ENCODE peak calls at places on chromosome 21, in five cellular contexts. One of them, this sample, is unnamed. For H3K4me1, the result is how much of the 10 kb centered on the place peaks cover.

GRCh38 chr21:40924641-40925040 is 77.7 kb upstream of the DSCAM start:
- DNase-seq in neuronal stem cell: no peak
- DNase-seq in colonic mucosa: no peak
- DNase-seq in aorta: no peak
- DNase-seq in neural progenitor cell: no peak
- DNase-seq in this sample: no peak

GRCh38 chr21:27480841-27481261 is 514.0 kb upstream of the ADAMTS5 start:
- DNase-seq in colonic mucosa: no peak
- DNase-seq in neural progenitor cell: no peak
- DNase-seq in neuronal stem cell: no peak
- DNase-seq in aorta: no peak
- DNase-seq in this sample: no peak

GRCh38 chr21:43352568-43353281 is 74.2 kb downstream of the SIK1 start:
- DNase-seq in neural progenitor cell: no peak
- DNase-seq in aorta: no peak
- DNase-seq in neuronal stem cell: no peak
- DNase-seq in colonic mucosa: no peak
- DNase-seq in this sample: peak

GRCh38 chr21:46393941-46394818 is 64.5 kb upstream of the DIP2A start:
- DNase-seq in colonic mucosa: no peak
- DNase-seq in neuronal stem cell: no peak
- DNase-seq in neural progenitor cell: no peak
- DNase-seq in aorta: peak
- DNase-seq in this sample: peak

GRCh38 chr21:37800496-37801061 is 115.7 kb downstream of the KCNJ6 start:
- DNase-seq in colonic mucosa: no peak
- DNase-seq in neuronal stem cell: no peak
- DNase-seq in aorta: no peak
- DNase-seq in neural progenitor cell: no peak
- DNase-seq in this sample: no peak

GRCh38 chr21:41065539-41065938 is 102.4 kb upstream of the BACE2 start:
- DNase-seq in neuronal stem cell: no peak
- DNase-seq in neural progenitor cell: no peak
- DNase-seq in colonic mucosa: no peak
- DNase-seq in aorta: no peak
- DNase-seq in this sample: no peak

GRCh38 chr21:16821588-16821987 is 691.3 kb upstream of the CXADR start:
- DNase-seq in neuronal stem cell: no peak
- DNase-seq in colonic mucosa: no peak
- DNase-seq in aorta: no peak
- DNase-seq in neural progenitor cell: no peak
- DNase-seq in this sample: no peak

GRCh38 chr21:46503922-46504539 is 45.3 kb downstream of the DIP2A start:
- DNase-seq in neural progenitor cell: no peak
- DNase-seq in aorta: no peak
- DNase-seq in colonic mucosa: no peak
- DNase-seq in neuronal stem cell: no peak
- DNase-seq in this sample: no peak

GRCh38 chr21:41507521-41508414 is at the start of gene TMPRSS2:
- DNase-seq in neuronal stem cell: peak
- DNase-seq in colonic mucosa: peak
- DNase-seq in neural progenitor cell: peak
- DNase-seq in aorta: no peak
- DNase-seq in this sample: no peak

GRCh38 chr21:37811711-37812110 is 104.5 kb downstream of the KCNJ6 start:
- DNase-seq in neuronal stem cell: no peak
- DNase-seq in neural progenitor cell: no peak
- DNase-seq in aorta: no peak
- DNase-seq in colonic mucosa: no peak
- DNase-seq in this sample: no peak

GRCh38 chr21:22711636-22712035 is 1713.4 kb downstream of the NCAM2 start:
- DNase-seq in aorta: no peak
- DNase-seq in neuronal stem cell: no peak
- DNase-seq in neural progenitor cell: no peak
- DNase-seq in colonic mucosa: no peak
- DNase-seq in this sample: no peak

GRCh38 chr21:28991861-28992525 is 684 bp downstream of the LTN1 start:
- DNase-seq in neural progenitor cell: peak
- DNase-seq in aorta: no peak
- DNase-seq in colonic mucosa: no peak
- DNase-seq in neuronal stem cell: no peak
- DNase-seq in this sample: peak

GRCh38 chr21:41377715-41378114 is 15.9 kb downstream of the MX2 start:
- DNase-seq in neuronal stem cell: no peak
- DNase-seq in aorta: peak
- DNase-seq in colonic mucosa: no peak
- DNase-seq in neural progenitor cell: peak
- DNase-seq in this sample: no peak

GRCh38 chr21:43779660-43780059 is 3.6 kb upstream of the CSTB start:
- DNase-seq in neural progenitor cell: no peak
- DNase-seq in neuronal stem cell: no peak
- DNase-seq in colonic mucosa: no peak
- DNase-seq in aorta: no peak
- DNase-seq in this sample: no peak

GRCh38 chr21:16942703-16943102 is 570.1 kb upstream of the CXADR start:
- DNase-seq in neural progenitor cell: peak
- DNase-seq in neuronal stem cell: no peak
- DNase-seq in colonic mucosa: no peak
- DNase-seq in aorta: no peak
- DNase-seq in this sample: peak

GRCh38 chr21:38258803-38259485 is 2.2 kb downstream of the KCNJ15 start:
- DNase-seq in aorta: no peak
- DNase-seq in neuronal stem cell: no peak
- DNase-seq in neural progenitor cell: no peak
- DNase-seq in colonic mucosa: no peak
- DNase-seq in this sample: no peak

GRCh38 chr21:41664881-41665765 is 101.7 kb downstream of the RIPK4 start:
- DNase-seq in neuronal stem cell: no peak
- DNase-seq in colonic mucosa: no peak
- DNase-seq in aorta: no peak
- DNase-seq in neural progenitor cell: peak
- DNase-seq in this sample: no peak

GRCh38 chr21:43311303-43311817 is 115.6 kb downstream of the SIK1 start:
- DNase-seq in neural progenitor cell: no peak
- DNase-seq in neuronal stem cell: no peak
- DNase-seq in colonic mucosa: peak
- DNase-seq in aorta: no peak
- DNase-seq in this sample: peak

GRCh38 chr21:28972398-28972797 is 20.3 kb downstream of the LTN1 start:
- DNase-seq in neuronal stem cell: no peak
- DNase-seq in colonic mucosa: no peak
- DNase-seq in neural progenitor cell: no peak
- DNase-seq in aorta: no peak
- DNase-seq in this sample: no peak

GRCh38 chr21:42027085-42027803 is 17.1 kb upstream of the ZBTB21 start:
- DNase-seq in colonic mucosa: no peak
- DNase-seq in neuronal stem cell: no peak
- DNase-seq in neural progenitor cell: no peak
- DNase-seq in aorta: no peak
- DNase-seq in this sample: no peak

GRCh38 chr21:46124083-46124925 is 26.4 kb downstream of the COL6A2 start:
- DNase-seq in colonic mucosa: no peak
- DNase-seq in neural progenitor cell: no peak
- DNase-seq in aorta: peak
- DNase-seq in neuronal stem cell: no peak
- DNase-seq in this sample: peak

GRCh38 chr21:40618216-40618615 is 228.7 kb downstream of the DSCAM start:
- DNase-seq in neural progenitor cell: peak
- DNase-seq in neuronal stem cell: peak
- DNase-seq in aorta: no peak
- DNase-seq in colonic mucosa: no peak
- DNase-seq in this sample: no peak

GRCh38 chr21:42009018-42009830 is 936 bp downstream of the ZBTB21 start:
- DNase-seq in colonic mucosa: peak
- DNase-seq in aorta: peak
- DNase-seq in neuronal stem cell: peak
- DNase-seq in neural progenitor cell: peak
- DNase-seq in this sample: peak

GRCh38 chr21:42794551-42794950 is 84.8 kb downstream of the WDR4 start:
- DNase-seq in colonic mucosa: no peak
- DNase-seq in neuronal stem cell: no peak
- DNase-seq in neural progenitor cell: no peak
- DNase-seq in aorta: no peak
- DNase-seq in this sample: no peak

GRCh38 chr21:36571556-36571955 is 91.6 kb upstream of the CLDN14 start:
- DNase-seq in colonic mucosa: no peak
- DNase-seq in neural progenitor cell: no peak
- DNase-seq in neuronal stem cell: no peak
- DNase-seq in aorta: no peak
- DNase-seq in this sample: no peak

GRCh38 chr21:27513825-27514224 is 546.9 kb upstream of the ADAMTS5 start:
- DNase-seq in colonic mucosa: no peak
- DNase-seq in neural progenitor cell: no peak
- DNase-seq in aorta: no peak
- DNase-seq in neuronal stem cell: no peak
- DNase-seq in this sample: no peak

GRCh38 chr21:38277501-38278111 is 20.8 kb downstream of the KCNJ15 start:
- DNase-seq in neuronal stem cell: no peak
- DNase-seq in colonic mucosa: peak
- DNase-seq in aorta: no peak
- DNase-seq in neural progenitor cell: no peak
- DNase-seq in this sample: no peak

GRCh38 chr21:46567348-46567747 is 37.5 kb downstream of the S100B start:
- DNase-seq in neural progenitor cell: no peak
- DNase-seq in neuronal stem cell: no peak
- DNase-seq in aorta: peak
- DNase-seq in colonic mucosa: no peak
- DNase-seq in this sample: no peak

GRCh38 chr21:41926068-41926806 is 27.6 kb downstream of the C2CD2 start:
- DNase-seq in aorta: no peak
- DNase-seq in neural progenitor cell: no peak
- DNase-seq in neuronal stem cell: no peak
- DNase-seq in colonic mucosa: peak
- DNase-seq in this sample: no peak

GRCh38 chr21:23130308-23130707 is 2132.1 kb downstream of the NCAM2 start:
- DNase-seq in aorta: no peak
- DNase-seq in neural progenitor cell: no peak
- DNase-seq in neuronal stem cell: no peak
- DNase-seq in colonic mucosa: no peak
- DNase-seq in this sample: no peak

GRCh38 chr21:31326478-31327247 is 17.4 kb downstream of the TIAM1 start:
- DNase-seq in neuronal stem cell: no peak
- DNase-seq in neural progenitor cell: no peak
- DNase-seq in aorta: no peak
- DNase-seq in colonic mucosa: no peak
- DNase-seq in this sample: no peak

GRCh38 chr21:42337830-42338729 is 12.7 kb downstream of the TFF2 start:
- DNase-seq in colonic mucosa: peak
- DNase-seq in neuronal stem cell: peak
- DNase-seq in neural progenitor cell: peak
- DNase-seq in aorta: no peak
- DNase-seq in this sample: peak

GRCh38 chr21:36783612-36784383 is 84.9 kb downstream of the SIM2 start:
- DNase-seq in aorta: no peak
- DNase-seq in neural progenitor cell: no peak
- DNase-seq in neuronal stem cell: no peak
- DNase-seq in colonic mucosa: no peak
- DNase-seq in this sample: no peak

GRCh38 chr21:16634522-16634914 is 878.3 kb upstream of the CXADR start:
- DNase-seq in colonic mucosa: no peak
- DNase-seq in aorta: no peak
- DNase-seq in neuronal stem cell: no peak
- DNase-seq in neural progenitor cell: no peak
- DNase-seq in this sample: no peak

DNA sequence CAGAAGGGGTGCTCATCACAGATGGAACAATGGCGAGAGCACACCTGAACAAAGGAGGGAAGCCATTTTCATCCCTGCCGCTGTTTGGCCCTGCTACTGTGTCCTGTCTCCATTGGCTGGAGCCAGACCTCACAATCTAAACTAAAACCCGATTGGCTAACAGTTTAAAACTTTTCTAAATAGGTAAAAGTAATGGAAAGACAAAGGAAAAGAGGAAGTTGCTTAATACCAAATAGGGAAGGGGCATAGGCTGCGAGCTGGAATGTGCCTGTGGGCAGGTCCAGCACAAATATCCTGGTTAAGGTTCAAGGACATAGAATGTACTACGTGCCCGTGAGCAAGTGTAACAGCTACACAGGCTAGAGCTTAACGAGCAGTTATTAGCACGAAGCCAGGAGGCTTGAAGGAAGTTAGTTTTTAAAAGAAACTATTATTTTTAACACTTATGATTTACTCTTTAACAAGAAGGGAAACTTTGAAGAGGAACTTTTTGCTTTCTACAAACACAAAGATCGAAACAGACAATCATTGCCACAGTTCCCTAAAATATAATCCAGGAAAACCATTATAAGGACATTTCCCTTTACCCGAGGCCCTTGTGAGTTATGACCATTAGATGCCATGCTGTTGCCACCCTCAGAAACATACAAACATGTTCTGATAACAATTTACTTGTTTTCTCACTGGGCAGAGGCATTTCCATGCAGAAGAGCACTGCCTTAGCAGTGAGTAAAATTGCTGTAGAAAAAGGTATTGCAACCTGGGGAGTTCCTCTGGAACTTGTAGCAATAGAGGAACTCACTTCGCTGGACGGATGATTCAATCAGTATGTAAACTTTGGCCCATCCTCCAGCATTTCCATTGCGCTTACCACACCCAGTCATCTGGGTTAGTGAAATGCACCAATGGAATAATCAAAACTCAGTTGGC is 4.8 kb upstream of the PTTG1IP start:
- DNase-seq in neuronal stem cell: no peak
- DNase-seq in aorta: no peak
- DNase-seq in colonic mucosa: peak
- DNase-seq in neural progenitor cell: no peak
- DNase-seq in this sample: no peak
- H3K4me1 ChIP-seq in neuronal stem cell: under half
- H3K4me1 ChIP-seq in aorta: under half
- H3K4me1 ChIP-seq in colonic mucosa: under half
- H3K4me1 ChIP-seq in neural progenitor cell: under half
- H3K4me1 ChIP-seq in this sample: under half

DNA sequence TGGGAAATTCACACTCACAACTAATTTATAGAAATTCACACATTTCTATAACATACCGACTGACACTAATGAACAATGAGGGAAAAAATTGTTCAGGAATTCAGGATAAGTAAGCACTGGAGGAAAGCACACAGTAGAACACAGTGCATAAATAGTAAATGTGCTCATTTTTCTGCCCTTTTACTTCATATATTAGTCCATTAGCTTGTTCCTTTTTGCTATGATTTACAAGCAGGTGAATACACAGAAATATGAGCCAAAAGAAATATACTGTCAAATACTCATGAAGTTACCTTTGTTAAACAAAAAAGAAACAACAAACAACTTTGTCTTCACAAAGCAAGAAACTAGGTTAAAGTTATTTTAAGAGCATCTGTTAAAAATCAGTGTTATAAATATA is 11.3 kb downstream of the NRIP1 start:
- DNase-seq in colonic mucosa: no peak
- DNase-seq in neural progenitor cell: no peak
- DNase-seq in neuronal stem cell: no peak
- DNase-seq in aorta: no peak
- DNase-seq in this sample: no peak
- H3K4me3 ChIP-seq in colonic mucosa: no peak
- H3K4me3 ChIP-seq in neural progenitor cell: no peak
- H3K4me3 ChIP-seq in neuronal stem cell: no peak
- H3K4me3 ChIP-seq in aorta: no peak
- H3K4me3 ChIP-seq in this sample: no peak

GRCh38 chr21:34965200-34966174 is 83.6 kb downstream of the RUNX1 start:
- DNase-seq in aorta: no peak
- DNase-seq in neuronal stem cell: no peak
- DNase-seq in colonic mucosa: no peak
- DNase-seq in neural progenitor cell: no peak
- DNase-seq in this sample: no peak
- H3K4me1 ChIP-seq in aorta: under half
- H3K4me1 ChIP-seq in neuronal stem cell: under half
- H3K4me1 ChIP-seq in colonic mucosa: under half
- H3K4me1 ChIP-seq in neural progenitor cell: under half
- H3K4me1 ChIP-seq in this sample: under half

GRCh38 chr21:26443867-26444266 is 129.2 kb downstream of the CYYR1 start:
- DNase-seq in colonic mucosa: no peak
- DNase-seq in aorta: no peak
- DNase-seq in neuronal stem cell: no peak
- DNase-seq in neural progenitor cell: no peak
- DNase-seq in this sample: no peak
- H3K4me3 ChIP-seq in colonic mucosa: no peak
- H3K4me3 ChIP-seq in aorta: no peak
- H3K4me3 ChIP-seq in neuronal stem cell: no peak
- H3K4me3 ChIP-seq in neural progenitor cell: no peak
- H3K4me3 ChIP-seq in this sample: no peak

This sample was measured in SJCRH30.